ENCODE peak calls at places on chromosomes 3 and 15, in five cellular contexts. S, B, P, I and L are unnamed samples.

GRCh38 chr3:194632211-194632982 is 822 bp downstream of the TMEM44 start:
- DNase-seq in S (no peak), B (peak), P (no peak), I (no peak), L (no peak)

GRCh38 chr3:42025388-42026138 is 63.7 kb upstream of the ULK4 start:
- DNase-seq in S (peak), B (peak), P (peak), I (peak), L (peak)

GRCh38 chr3:8456118-8456811 is 45.4 kb upstream of the LMCD1 start:
- DNase-seq in S (no peak), B (peak), P (no peak), I (no peak), L (no peak)

GRCh38 chr3:183584246-183584913 is 28.9 kb upstream of the KLHL6 start:
- DNase-seq in S (peak), B (peak), P (no peak), I (peak), L (no peak)

GRCh38 chr15:96330064-96330449 is 443 bp upstream of the NR2F2 start:
- DNase-seq in S (peak), B (peak), P (no peak), I (no peak), L (peak)

GRCh38 chr15:92877000-92877399 is 23.1 kb upstream of the CHD2 start:
- DNase-seq in S (no peak), B (no peak), P (no peak), I (no peak), L (no peak)

GRCh38 chr3:48662753-48663488 is at the start of gene CELSR3:
- DNase-seq in S (peak), B (peak), P (peak), I (peak), L (peak)

GRCh38 chr3:8621872-8622271 is 22.7 kb downstream of the SSUH2 start:
- DNase-seq in S (peak), B (peak), P (no peak), I (no peak), L (no peak)

GRCh38 chr3:142460689-142461088 is 12.9 kb upstream of the XRN1 start:
- DNase-seq in S (no peak), B (no peak), P (no peak), I (no peak), L (no peak)
- H2BK15ac ChIP-seq in S (no peak), B (no peak), P (no peak), I (no peak), L (no peak)

GRCh38 chr15:32885711-32886110 is 167.9 kb downstream of the GREM1 start:
- DNase-seq in S (no peak), B (no peak), P (no peak), I (no peak), L (no peak)

GRCh38 chr15:32887090-32887489 is 169.3 kb downstream of the GREM1 start:
- DNase-seq in S (peak), B (no peak), P (no peak), I (no peak), L (no peak)

GRCh38 chr15:32886441-32886840 is 168.6 kb downstream of the GREM1 start:
- DNase-seq in S (no peak), B (no peak), P (peak), I (no peak), L (peak)

GRCh38 chr15:32889189-32889588 is 171.4 kb downstream of the GREM1 start:
- DNase-seq in S (no peak), B (no peak), P (no peak), I (no peak), L (no peak)

DNA sequence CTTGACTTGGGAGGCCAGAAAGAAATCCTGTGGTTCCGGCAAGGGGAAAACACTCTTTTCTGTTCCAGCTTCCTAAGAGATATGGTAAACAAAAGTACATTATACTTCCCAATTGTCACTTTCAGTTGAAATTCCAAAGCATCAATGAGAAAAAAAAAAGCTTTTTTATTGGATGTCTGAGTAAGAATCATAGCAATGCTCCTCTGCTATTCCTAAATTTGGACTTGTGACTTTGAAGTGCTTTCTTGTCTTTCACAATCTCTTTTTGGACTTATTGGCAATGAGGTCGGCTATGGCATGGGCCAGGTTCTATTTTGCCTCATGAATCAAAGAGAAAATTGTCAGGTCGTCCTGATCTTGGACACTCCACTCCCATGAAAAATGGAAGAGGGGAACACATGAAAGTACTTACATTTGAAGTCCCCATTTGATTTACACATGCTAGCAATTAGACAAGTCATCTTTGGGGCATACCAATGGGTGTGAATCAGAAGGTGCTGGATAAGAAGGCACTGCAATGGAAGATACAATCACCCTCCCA is 170.5 kb downstream of the GREM1 start:
- DNase-seq in S (no peak), B (peak), P (no peak), I (no peak), L (no peak)
- H3K23ac ChIP-seq in S (no peak), B (peak), P (no peak), I (no peak), L (no peak)

GRCh38 chr15:84819291-84819768 is 2.2 kb downstream of the ALPK3 start:
- DNase-seq in S (peak), B (no peak), P (no peak), I (peak), L (no peak)

GRCh38 chr15:84818221-84819131 is 1.3 kb downstream of the ALPK3 start:
- DNase-seq in S (peak), B (peak), P (peak), I (peak), L (peak)

GRCh38 chr15:84817461-84818081 is 415 bp downstream of the ALPK3 start:
- DNase-seq in S (peak), B (no peak), P (peak), I (peak), L (peak)

GRCh38 chr15:84814826-84815375 is 2.3 kb upstream of the ALPK3 start:
- DNase-seq in S (no peak), B (no peak), P (no peak), I (no peak), L (no peak)

DNA sequence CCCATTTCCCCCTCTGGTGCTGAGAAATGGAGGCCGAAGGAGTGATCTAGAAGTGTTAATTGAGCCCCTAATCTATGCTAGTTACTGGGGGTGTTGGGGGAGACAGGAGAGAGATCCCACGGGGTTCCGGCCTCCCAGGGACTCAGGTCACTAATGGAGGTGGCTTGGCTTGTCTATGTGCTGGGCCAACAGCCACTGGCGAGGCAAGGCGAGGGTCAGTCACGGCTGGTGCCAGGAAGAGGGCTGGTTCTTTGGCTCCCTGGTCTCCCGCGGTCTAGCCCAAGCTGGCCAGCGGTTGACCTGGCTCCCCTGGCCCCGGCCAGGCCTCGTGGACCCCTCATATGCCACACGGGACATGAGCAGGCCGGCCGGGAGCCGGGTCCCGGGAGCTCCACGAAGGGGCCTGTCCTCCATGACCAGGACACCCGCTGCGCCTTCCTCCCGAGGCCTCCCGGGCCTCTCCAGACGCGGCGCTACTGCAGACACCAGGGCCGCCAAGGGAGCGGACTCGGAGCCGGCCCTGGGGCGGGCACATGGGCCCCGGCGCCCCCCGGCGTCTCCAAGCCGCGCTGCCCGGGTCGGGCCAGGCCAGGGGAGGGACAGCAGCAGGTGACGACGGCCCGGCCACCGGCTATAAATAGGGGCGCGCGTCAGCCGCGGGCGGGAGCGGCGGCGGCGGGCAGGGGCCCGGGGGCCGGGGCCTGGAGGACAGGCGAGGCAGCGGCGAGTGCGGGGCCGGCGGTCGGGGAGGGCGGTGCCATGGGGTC is at the start of gene ALPK3:
- DNase-seq in S (peak), B (no peak), P (peak), I (peak), L (peak)
- H2BK15ac ChIP-seq in S (peak), B (peak), P (peak), I (no peak), L (no peak)

DNA sequence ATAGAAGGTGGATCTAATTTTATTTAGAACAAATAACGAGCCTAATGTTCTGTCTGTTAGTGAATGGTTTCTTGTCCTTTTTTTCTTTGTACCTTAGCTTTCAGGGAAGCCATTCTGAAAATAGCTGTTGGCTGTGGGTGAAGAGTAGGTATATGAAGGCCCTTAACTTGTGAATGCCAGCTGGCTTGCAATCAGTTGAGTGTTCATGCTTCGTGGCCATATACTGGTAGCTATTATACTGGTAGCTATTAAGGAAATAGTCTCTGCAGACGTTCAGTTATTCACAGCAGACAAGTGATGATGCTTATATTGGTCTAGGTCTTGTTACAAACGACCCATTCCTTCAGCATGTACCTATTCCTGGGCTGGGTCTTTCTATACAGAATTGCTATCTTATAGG is 18.8 kb downstream of the TRIM71 start:
- DNase-seq in S (no peak), B (no peak), P (no peak), I (no peak), L (no peak)
- H3K23ac ChIP-seq in S (no peak), B (no peak), P (no peak), I (no peak), L (no peak)

GRCh38 chr15:69631005-69631404 is 178.4 kb downstream of the RPLP1 start:
- DNase-seq in S (no peak), B (no peak), P (no peak), I (no peak), L (no peak)
- H2BK15ac ChIP-seq in S (no peak), B (no peak), P (no peak), I (no peak), L (no peak)

DNA sequence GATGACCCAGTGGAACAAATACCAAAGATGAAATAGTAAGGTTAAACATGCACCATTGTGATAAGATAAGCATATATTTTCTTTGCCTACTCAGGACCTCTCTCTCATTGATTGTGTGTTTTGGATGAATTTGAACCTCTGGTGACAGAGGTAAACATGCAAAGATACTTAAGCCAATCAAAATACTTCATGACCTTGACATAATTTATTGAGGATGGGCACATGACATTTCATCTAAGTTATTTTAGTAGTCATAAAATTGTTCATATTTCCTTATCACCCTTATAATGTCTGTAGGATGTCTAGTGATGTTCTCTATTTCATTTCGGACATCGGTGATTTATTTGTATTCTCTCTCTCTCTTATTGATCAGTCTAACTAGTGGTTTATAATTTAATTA is 88.3 kb upstream of the WDR72 start:
- DNase-seq in S (no peak), B (no peak), P (no peak), I (no peak), L (no peak)
- H3K23ac ChIP-seq in S (no peak), B (no peak), P (no peak), I (no peak), L (no peak)

GRCh38 chr3:124774841-124775402 is 44.7 kb downstream of the UMPS start:
- DNase-seq in S (no peak), B (no peak), P (no peak), I (no peak), L (no peak)
- H2BK15ac ChIP-seq in S (peak), B (peak), P (no peak), I (no peak), L (no peak)